ENCODE peak calls at places on chromosome X, in four cellular contexts. P is A673, O is suprapubic skin, U is body of pancreas. H is an unnamed sample.

GRCh38 chrX:18173494-18174180 is 47.0 kb downstream of the BEND2 start:
- DNase-seq in P (no peak), O (no peak), U (no peak), H (no peak)

GRCh38 chrX:86171366-86171765 is 23.1 kb downstream of the DACH2 start:
- DNase-seq in P (peak; percentile 29), O (no peak), U (peak; percentile 19), H (peak; percentile 46)

GRCh38 chrX:9871871-9872270 is 85.6 kb downstream of the SHROOM2 start:
- DNase-seq in P (no peak), O (no peak), U (no peak), H (no peak)

GRCh38 chrX:107626916-107627315 is 1.4 kb upstream of the PRPS1 start:
- DNase-seq in P (no peak), O (no peak), U (no peak), H (peak; percentile 2)

GRCh38 chrX:119887721-119888425 is 7.8 kb upstream of the AKAP14 start:
- DNase-seq in P (peak; percentile 79), O (peak; percentile 74), U (peak; percentile 60), H (peak; percentile 60)

GRCh38 chrX:70168238-70169188 is 8.8 kb upstream of the DGAT2L6 start:
- DNase-seq in P (peak; percentile 49), O (no peak), U (no peak), H (peak; percentile 87)

GRCh38 chrX:20320461-20321159 is 53.9 kb upstream of the RPS6KA3 start:
- DNase-seq in P (no peak), O (no peak), U (no peak), H (no peak)

GRCh38 chrX:40832723-40833122 is 97.4 kb upstream of the MED14 start:
- DNase-seq in P (no peak), O (no peak), U (no peak), H (no peak)

GRCh38 chrX:43141885-43142284 is 363.9 kb upstream of the PPP1R2C start:
- DNase-seq in P (peak; percentile 47), O (no peak), U (no peak), H (no peak)

DNA sequence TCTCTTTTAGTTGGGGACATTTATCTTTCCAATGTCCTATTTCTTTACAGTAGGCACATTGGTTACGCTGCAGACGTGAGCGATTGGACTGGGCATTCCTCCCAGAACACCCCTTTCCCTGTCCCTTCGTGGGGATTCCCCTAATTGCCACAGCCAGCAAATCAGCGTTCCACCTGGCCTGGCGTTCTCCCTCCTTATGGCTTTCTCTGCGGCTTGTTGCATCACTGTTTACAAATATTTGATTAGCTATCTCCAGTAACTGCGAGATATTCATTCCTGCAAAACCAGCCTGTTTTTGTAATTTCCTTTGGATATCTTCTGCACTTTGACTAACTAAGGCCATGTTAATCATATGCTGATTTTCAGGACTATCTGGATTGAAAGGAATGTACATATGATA is 202.5 kb upstream of the KLF8 start:
- DNase-seq in P (no peak), O (no peak), U (no peak), H (no peak)
- H3K4me1 ChIP-seq in P (no peaks in the 10 kb centered on the region), O (no peaks in the 10 kb centered on the region), U (no peaks in the 10 kb centered on the region), H (no peaks in the 10 kb centered on the region)

GRCh38 chrX:155767101-155767878 is 113.9 kb upstream of the VAMP7 start:
- DNase-seq in P (peak; percentile 77), O (peak; percentile 61), U (peak; percentile 14), H (peak; percentile 85)

GRCh38 chrX:155768036-155768769 is 112.9 kb upstream of the VAMP7 start:
- DNase-seq in P (no peak), O (no peak), U (no peak), H (no peak)

GRCh38 chrX:155761185-155761584 is 120.0 kb upstream of the VAMP7 start:
- DNase-seq in P (no peak), O (no peak), U (no peak), H (no peak)

DNA sequence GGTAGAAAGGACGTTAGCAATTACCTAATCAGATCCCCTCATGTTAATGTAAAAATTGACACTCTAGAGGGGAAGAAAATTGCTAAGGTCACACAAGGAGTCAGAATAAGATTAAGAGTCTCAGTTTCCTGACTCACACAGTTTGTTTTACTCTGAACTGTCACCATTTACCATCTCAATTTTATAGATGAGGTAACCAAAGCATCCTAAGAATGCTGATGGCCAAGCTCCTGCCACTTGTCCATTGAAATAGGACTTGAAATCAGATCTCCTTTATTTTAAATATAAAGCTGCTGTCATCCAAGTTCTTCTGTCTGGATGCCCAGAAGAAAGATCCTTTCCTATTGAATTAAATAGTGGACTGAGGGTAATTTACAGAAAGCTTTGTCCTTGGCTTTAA is 114.8 kb upstream of the VAMP7 start:
- DNase-seq in P (no peak), O (no peak), U (no peak), H (no peak)
- H3K4me3 ChIP-seq in P (peak overlapping the region; percentile 45), O (no peak overlapping the region), U (no peak overlapping the region), H (no peak overlapping the region)

GRCh38 chrX:11449613-11450012 is 156.4 kb downstream of the AMELX start:
- DNase-seq in P (no peak), O (no peak), U (no peak), H (no peak)
- H3K27me3 ChIP-seq in P (no peaks in the 10 kb centered on the region), O (no peaks in the 10 kb centered on the region), U (no peaks in the 10 kb centered on the region), H (no peaks in the 10 kb centered on the region)

GRCh38 chrX:23514082-23514481 is 153.2 kb upstream of the PRDX4 start:
- DNase-seq in P (no peak), O (no peak), U (no peak), H (no peak)

GRCh38 chrX:23509256-23509655 is 158.0 kb upstream of the PRDX4 start:
- DNase-seq in P (no peak), O (no peak), U (no peak), H (peak; percentile 59)

GRCh38 chrX:23511783-23512182 is 155.5 kb upstream of the PRDX4 start:
- DNase-seq in P (no peak), O (no peak), U (no peak), H (no peak)

GRCh38 chrX:23515028-23515427 is 152.3 kb upstream of the PRDX4 start:
- DNase-seq in P (no peak), O (no peak), U (no peak), H (no peak)

DNA sequence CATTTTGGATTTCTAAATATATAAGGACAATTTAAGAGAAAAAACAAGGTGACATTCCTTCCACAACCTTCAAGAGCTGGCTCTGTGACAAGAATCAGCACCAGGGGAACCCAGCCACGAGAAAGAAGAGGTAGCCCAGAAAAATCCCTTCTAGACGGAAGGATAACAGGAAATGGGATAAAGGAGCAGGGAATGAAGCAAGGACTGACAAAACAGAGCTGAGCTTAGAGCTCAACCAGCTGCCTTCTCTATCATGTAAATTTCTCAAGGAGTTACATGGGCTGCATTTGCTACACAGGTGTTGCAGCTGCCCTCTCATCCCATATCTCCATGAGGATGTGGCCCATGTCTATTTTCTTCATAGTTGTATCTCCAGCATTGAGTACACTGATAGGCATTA is 154.2 kb upstream of the PRDX4 start:
- DNase-seq in P (no peak), O (no peak), U (no peak), H (no peak)
- H3K4me1 ChIP-seq in P (no peaks in the 10 kb centered on the region), O (no peaks in the 10 kb centered on the region), U (no peaks in the 10 kb centered on the region), H (no peaks in the 10 kb centered on the region)

GRCh38 chrX:130121505-130121800 is 11.2 kb upstream of the ELF4 start:
- DNase-seq in P (no peak), O (no peak), U (no peak), H (no peak)
- H3K4me3 ChIP-seq in P (no peak overlapping the region), O (peak overlapping the region; percentile 46), U (no peak overlapping the region), H (no peak overlapping the region)

GRCh38 chrX:129227376-129227775 is 295.9 kb downstream of the SMARCA1 start:
- DNase-seq in P (no peak), O (no peak), U (no peak), H (no peak)
- H3K27me3 ChIP-seq in P (no peaks in the 10 kb centered on the region), O (no peaks in the 10 kb centered on the region), U (no peaks in the 10 kb centered on the region), H (no peaks in the 10 kb centered on the region)

DNA sequence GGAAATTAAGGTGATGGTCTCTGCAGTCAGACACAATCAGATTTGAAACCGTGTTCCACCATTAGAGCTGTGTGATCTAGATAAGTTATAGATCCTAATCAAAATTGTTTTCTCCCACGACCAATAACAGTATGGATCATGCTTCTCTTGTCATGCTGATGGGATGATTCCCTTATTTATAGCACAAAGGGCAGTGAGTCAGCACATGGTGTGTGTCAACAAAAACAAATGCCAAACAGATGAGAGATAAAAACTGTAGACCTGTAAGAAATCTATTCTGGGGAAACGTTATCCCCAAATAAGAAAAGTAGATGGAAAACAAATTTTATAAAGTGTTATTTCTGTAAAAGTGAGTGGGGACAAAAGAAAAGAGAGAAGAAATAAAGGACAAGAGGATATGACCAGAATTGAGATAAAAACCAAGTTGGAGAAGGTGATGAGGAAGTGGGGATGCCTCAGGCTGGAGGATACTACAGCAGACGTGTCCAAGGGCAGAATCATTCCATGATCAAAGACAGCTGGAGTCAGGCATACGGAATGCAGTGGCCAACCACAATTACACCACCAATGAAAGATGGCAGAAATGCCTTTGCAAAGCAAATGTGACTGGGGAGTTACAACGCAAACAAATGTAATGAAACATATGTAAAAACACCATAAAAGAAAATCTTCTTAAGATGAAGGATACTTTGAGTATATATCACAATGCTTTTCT is 377.8 kb upstream of the PRKX start:
- DNase-seq in P (no peak), O (no peak), U (no peak), H (no peak)
- H3K4me1 ChIP-seq in P (no peaks in the 10 kb centered on the region), O (no peaks in the 10 kb centered on the region), U (no peaks in the 10 kb centered on the region), H (no peaks in the 10 kb centered on the region)